ENCODE peak calls at places on chromosomes 5 and 9, in four cellular contexts. A, M, K and G are unnamed samples.
A peak's percentile ranks its signal among the peaks of the same experiment; 100 is the strongest.

GRCh38 chr5:157520911-157521703 is 54.5 kb downstream of the ADAM19 start:
- DNase-seq in K (peak; percentile 62), A (peak; percentile 76), M (no peak), G (no peak)

GRCh38 chr5:115375922-115376321 is 79.5 kb upstream of the CCDC112 start:
- DNase-seq in M (no peak), K (no peak), A (peak; percentile 61), G (no peak)

GRCh38 chr9:133718533-133719315 is 19.4 kb downstream of the SARDH start:
- DNase-seq in A (no peak), M (no peak), K (no peak), G (no peak)

GRCh38 chr5:140785905-140786686 is at the start of gene PCDHA1:
- DNase-seq in K (peak; percentile 31), M (no peak), A (no peak), G (no peak)

GRCh38 chr5:169161022-169161680 is 139.8 kb downstream of the SLIT3 start:
- DNase-seq in K (peak; percentile 71), A (peak; percentile 6), M (no peak), G (peak; percentile 64)

GRCh38 chr9:18569941-18570630 is 96.1 kb downstream of the ADAMTSL1 start:
- DNase-seq in K (no peak), M (no peak), A (no peak), G (no peak)

GRCh38 chr5:167964529-167964928 is 326.9 kb upstream of the WWC1 start:
- DNase-seq in M (no peak), A (no peak), K (peak; percentile 57), G (no peak)

GRCh38 chr5:32044904-32045303 is 129.2 kb downstream of the GOLPH3 start:
- DNase-seq in M (no peak), A (peak; percentile 42), K (no peak), G (no peak)

GRCh38 chr9:21031091-21031817 is at the start of gene HACD4:
- DNase-seq in K (peak; percentile 74), A (peak; percentile 12), M (peak; percentile 57), G (peak; percentile 73)

GRCh38 chr5:133688386-133688785 is 76.0 kb upstream of the FSTL4 start:
- DNase-seq in K (no peak), M (no peak), A (no peak), G (no peak)

GRCh38 chr9:82117025-82117424 is 128.5 kb downstream of the SPATA31D1 start:
- DNase-seq in A (no peak), K (no peak), M (no peak), G (no peak)

GRCh38 chr9:136105398-136106135 is 10.5 kb upstream of the NACC2 start:
- DNase-seq in M (no peak), A (peak; percentile 47), K (peak; percentile 20), G (peak; percentile 35)

GRCh38 chr5:161094411-161094810 is 242.4 kb upstream of the ATP10B start:
- DNase-seq in K (no peak), A (peak; percentile 3), M (no peak), G (no peak)

GRCh38 chr5:14068136-14068535 is 75.0 kb upstream of the TRIO start:
- DNase-seq in A (peak; percentile 33), K (no peak), M (no peak), G (no peak)

GRCh38 chr9:107612136-107612535 is 122.6 kb upstream of the KLF4 start:
- DNase-seq in K (no peak), A (no peak), M (no peak), G (no peak)

GRCh38 chr5:166088389-166089039 is 2202.9 kb upstream of the WWC1 start:
- DNase-seq in K (peak; percentile 51), A (no peak), M (no peak), G (no peak)

GRCh38 chr9:38022203-38022602 is 46.8 kb downstream of the SHB start:
- DNase-seq in M (no peak), K (no peak), A (no peak), G (no peak)

GRCh38 chr5:142095035-142095434 is 13.5 kb upstream of the NDFIP1 start:
- DNase-seq in M (no peak), A (no peak), K (no peak), G (no peak)

GRCh38 chr5:121853853-121854252 is 2.2 kb downstream of the FTMT start:
- DNase-seq in M (peak; percentile 15), A (no peak), K (peak; percentile 83), G (no peak)

GRCh38 chr9:81559741-81560140 is 129.6 kb downstream of the TLE1 start:
- DNase-seq in A (peak; percentile 95), K (peak; percentile 88), M (no peak), G (no peak)

GRCh38 chr5:175640108-175640507 is 17.8 kb upstream of the HRH2 start:
- DNase-seq in A (no peak), M (no peak), K (no peak), G (no peak)

DNA sequence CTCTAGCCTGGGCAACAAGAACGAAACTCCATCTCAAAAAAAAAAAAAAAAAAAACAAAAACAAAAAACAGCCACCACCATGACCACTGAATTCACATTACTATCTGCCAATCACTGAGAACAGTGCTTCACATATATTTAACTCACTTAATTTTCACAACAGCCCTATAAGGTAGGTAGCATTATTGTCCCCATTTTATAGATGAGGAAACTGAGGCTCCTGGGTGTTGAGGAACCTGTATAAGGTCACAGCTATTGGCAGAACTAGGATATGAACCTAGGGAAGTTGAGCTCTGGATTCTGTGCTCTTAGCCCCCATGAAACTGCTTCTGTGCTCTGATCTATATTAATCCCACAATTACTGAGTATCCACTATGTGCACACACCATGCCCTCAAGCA is 283.7 kb downstream of the CRB2 start:
- DNase-seq in M (no peak), A (no peak), K (no peak), G (no peak)
- H4K5ac ChIP-seq in M (no peak overlapping the region), A (no peak overlapping the region), K (no peak overlapping the region), G (no peak overlapping the region)

DNA sequence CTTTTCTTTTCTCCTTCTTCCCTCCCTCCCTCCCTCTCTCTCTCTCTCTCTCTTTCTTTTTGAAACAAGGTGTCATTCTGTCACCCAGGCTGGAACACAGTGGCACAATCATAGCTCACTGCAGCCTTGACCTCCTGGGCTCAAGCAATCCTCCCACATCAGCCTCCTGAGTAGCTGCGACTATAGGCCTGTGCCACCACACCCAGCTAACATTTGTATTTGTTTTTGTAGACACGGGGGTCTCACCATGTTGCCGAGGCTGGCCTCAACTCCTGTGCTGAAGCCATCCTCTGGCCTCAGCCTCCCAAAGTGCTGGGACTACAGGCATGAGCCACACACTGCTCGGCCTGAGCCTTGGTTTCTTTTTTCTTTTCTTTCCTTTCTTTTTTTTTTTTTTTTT is 45.8 kb downstream of the PLPP7 start:
- DNase-seq in K (no peak), M (no peak), A (no peak), G (no peak)
- H2BK120ac ChIP-seq in K (no peak overlapping the region), M (no peak overlapping the region), A (no peak overlapping the region), G (no peak overlapping the region)

DNA sequence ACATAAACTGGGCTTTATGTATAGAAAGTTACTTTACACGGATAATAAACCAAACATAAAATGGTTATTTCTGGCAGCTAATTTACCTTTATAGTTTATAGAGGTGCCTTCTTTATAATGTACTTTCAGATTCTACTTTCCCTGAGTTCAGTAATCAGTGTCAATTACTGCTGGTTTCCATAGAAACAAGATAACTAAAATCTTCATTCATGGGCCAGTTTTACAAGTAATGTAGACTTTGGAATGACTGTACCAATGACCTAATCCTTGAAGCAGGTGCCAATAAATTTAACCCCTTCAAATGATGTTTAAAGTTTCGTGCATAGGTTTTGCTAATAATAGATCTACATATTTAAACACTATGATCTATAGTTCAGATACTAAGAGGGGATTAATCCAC is 183.6 kb upstream of the ITGA1 start:
- DNase-seq in K (no peak), A (no peak), M (no peak), G (no peak)
- H4K5ac ChIP-seq in K (no peak overlapping the region), A (no peak overlapping the region), M (no peak overlapping the region), G (no peak overlapping the region)

GRCh38 chr5:59766394-59766793 is 127.1 kb downstream of the PDE4D start:
- DNase-seq in K (no peak), A (no peak), M (no peak), G (no peak)

GRCh38 chr5:59769832-59770231 is 123.7 kb downstream of the PDE4D start:
- DNase-seq in A (no peak), M (no peak), K (no peak), G (no peak)

GRCh38 chr5:59769041-59769360 is 124.5 kb downstream of the PDE4D start:
- DNase-seq in A (no peak), K (no peak), M (no peak), G (no peak)

GRCh38 chr5:59768204-59769040 is 125.1 kb downstream of the PDE4D start:
- DNase-seq in K (peak; percentile 52), A (peak; percentile 33), M (peak; percentile 39), G (peak; percentile 69)

GRCh38 chr5:59767753-59768159 is 125.8 kb downstream of the PDE4D start:
- DNase-seq in A (no peak), M (no peak), K (no peak), G (no peak)
- H2BK120ac ChIP-seq in A (no peak overlapping the region), M (no peak overlapping the region), K (no peak overlapping the region), G (no peak overlapping the region)

DNA sequence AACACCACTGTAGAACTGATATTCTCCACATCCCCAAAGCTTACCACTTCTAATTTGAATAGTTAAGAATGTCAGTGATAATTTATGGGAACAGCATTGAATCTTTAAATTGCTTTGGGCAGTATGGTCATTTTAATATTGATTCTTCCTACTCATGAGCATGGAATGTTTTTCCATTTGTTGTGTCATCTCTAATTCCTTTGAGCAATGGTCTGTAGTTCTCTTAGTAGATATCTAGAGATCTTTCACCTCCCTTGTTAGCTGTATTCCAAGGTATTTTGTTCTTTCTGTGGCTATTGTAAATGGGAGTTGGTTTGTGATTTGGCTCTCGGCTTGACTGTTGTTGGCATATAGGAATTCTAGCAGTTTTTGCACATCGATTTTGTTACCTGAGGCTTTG is 1341.8 kb upstream of the CDH9 start:
- DNase-seq in K (no peak), A (no peak), M (no peak), G (no peak)
- H4K5ac ChIP-seq in K (no peak overlapping the region), A (no peak overlapping the region), M (no peak overlapping the region), G (no peak overlapping the region)

GRCh38 chr5:143405063-143405746 is 1.7 kb upstream of the NR3C1 start:
- DNase-seq in M (no peak), A (peak; percentile 72), K (peak; percentile 93), G (peak; percentile 78)
- H2BK120ac ChIP-seq in M (peak overlapping the region; percentile 86), A (peak overlapping the region; percentile 100), K (peak overlapping the region; percentile 21), G (no peak overlapping the region)

DNA sequence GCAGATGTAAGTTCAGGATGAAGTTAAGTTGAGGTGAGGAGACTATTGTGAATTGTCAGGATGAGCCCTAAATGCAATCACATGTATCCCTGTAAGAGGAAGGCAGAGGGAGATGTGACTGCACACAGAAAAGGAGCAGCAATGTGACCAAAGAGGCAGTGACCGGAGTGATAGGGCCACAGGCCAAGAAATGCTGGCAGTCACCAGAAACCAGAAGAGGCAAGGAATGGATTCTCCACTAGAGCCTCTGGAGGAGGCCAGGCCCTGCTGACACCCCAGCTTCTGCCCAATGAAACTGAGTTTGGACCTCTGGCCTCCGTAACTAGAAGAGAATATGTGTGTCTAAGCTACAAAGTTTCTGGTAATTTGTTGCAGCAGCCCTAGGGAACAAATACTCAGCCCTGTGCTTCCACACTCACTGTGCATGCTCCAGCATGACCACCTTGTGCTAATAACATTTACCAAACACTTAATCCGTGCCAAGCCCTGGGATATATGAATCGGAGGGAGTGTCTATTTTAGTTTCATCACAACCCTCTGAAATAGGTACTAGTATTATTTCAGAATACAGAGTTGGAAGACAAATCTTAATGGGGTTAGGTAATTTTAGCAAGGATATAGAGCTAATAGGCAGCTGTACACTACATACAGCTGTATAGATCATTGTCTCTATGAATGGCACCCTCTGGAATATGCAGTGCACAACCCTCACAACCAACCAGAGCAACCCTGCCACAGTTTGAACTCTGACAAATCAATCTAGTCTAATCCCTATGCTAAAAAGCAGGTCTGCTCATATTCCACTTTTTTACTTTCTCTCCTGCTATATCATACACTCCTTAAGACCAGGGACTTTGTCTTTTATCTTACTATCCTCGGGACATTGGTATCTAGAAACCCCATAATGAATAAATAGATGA is 7.8 kb upstream of the GPX8 start:
- DNase-seq in K (no peak), A (peak; percentile 84), M (no peak), G (no peak)
- H4K5ac ChIP-seq in K (no peak overlapping the region), A (no peak overlapping the region), M (no peak overlapping the region), G (no peak overlapping the region)